ENCODE peak calls at places on chromosome 10, in nine cellular contexts. R is osteoblast, C is right lobe of liver, X is left ventricle myocardium inferior, P is lower leg skin, N is natural killer cell, A is GM20000, S is GM13977, O is Calu3. G is an unnamed sample.

GRCh38 chr10:78898341-78899097 is 170.2 kb upstream of the ZMIZ1 start:
- DNase-seq in R (no peak), C (no peak), X (no peak), P (no peak), N (no peak), A (no peak), S (no peak), O (no peak), G (no peak)

GRCh38 chr10:124675261-124675660 is 68.9 kb downstream of the FAM53B start:
- DNase-seq in R (no peak), C (no peak), X (no peak), P (no peak), N (no peak), A (no peak), S (no peak), O (no peak), G (no peak)

GRCh38 chr10:75772153-75772887 is 340.9 kb downstream of the LRMDA start:
- DNase-seq in R (no peak), C (no peak), X (no peak), P (no peak), N (no peak), A (peak), S (no peak), O (no peak), G (no peak)

GRCh38 chr10:61904711-61905445 is 3.4 kb downstream of the ARID5B start:
- DNase-seq in R (peak), C (no peak), X (no peak), P (peak), N (no peak), A (peak), S (peak), O (peak), G (peak)

GRCh38 chr10:97574374-97575100 is 2.0 kb downstream of the ANKRD2 start:
- DNase-seq in R (peak), C (peak), X (peak), P (peak), N (no peak), A (no peak), S (no peak), O (peak), G (no peak)

GRCh38 chr10:72171175-72171630 is 44.6 kb upstream of the ANAPC16 start:
- DNase-seq in R (peak), C (no peak), X (no peak), P (no peak), N (no peak), A (no peak), S (no peak), O (peak), G (no peak)

GRCh38 chr10:19706904-19707303 is 109.3 kb upstream of the PLXDC2 start:
- DNase-seq in R (no peak), C (no peak), X (no peak), P (no peak), N (no peak), A (no peak), S (no peak), O (no peak), G (no peak)

GRCh38 chr10:76124230-76124629 is 692.8 kb downstream of the LRMDA start:
- DNase-seq in R (no peak), C (no peak), X (no peak), P (no peak), N (no peak), A (no peak), S (no peak), O (no peak), G (no peak)

GRCh38 chr10:22629843-22630228 is 84.5 kb downstream of the PIP4K2A start:
- DNase-seq in R (no peak), C (no peak), X (no peak), P (no peak), N (no peak), A (no peak), S (no peak), O (no peak), G (no peak)

GRCh38 chr10:55668326-55668922 is 692.6 kb downstream of the ZWINT start:
- DNase-seq in R (no peak), C (no peak), X (no peak), P (no peak), N (no peak), A (no peak), S (peak), O (peak), G (no peak)
- TF ChIP-seq CTCF in R (no peak), C (peak), X (peak), P (no peak), N (no peak), A (peak), S (peak), O (no peak), G (peak)

GRCh38 chr10:116771891-116772290 is 29.5 kb upstream of the HSPA12A start:
- DNase-seq in R (no peak), C (no peak), X (no peak), P (no peak), N (no peak), A (no peak), S (no peak), O (no peak), G (no peak)

GRCh38 chr10:116770281-116770680 is 27.9 kb upstream of the HSPA12A start:
- DNase-seq in R (no peak), C (no peak), X (no peak), P (no peak), N (no peak), A (no peak), S (no peak), O (no peak), G (no peak)

GRCh38 chr10:116769791-116770190 is 27.4 kb upstream of the HSPA12A start:
- DNase-seq in R (peak), C (no peak), X (no peak), P (no peak), N (no peak), A (no peak), S (no peak), O (no peak), G (no peak)

GRCh38 chr10:116772901-116773300 is 30.5 kb upstream of the HSPA12A start:
- DNase-seq in R (no peak), C (no peak), X (no peak), P (no peak), N (no peak), A (no peak), S (no peak), O (no peak), G (no peak)

DNA sequence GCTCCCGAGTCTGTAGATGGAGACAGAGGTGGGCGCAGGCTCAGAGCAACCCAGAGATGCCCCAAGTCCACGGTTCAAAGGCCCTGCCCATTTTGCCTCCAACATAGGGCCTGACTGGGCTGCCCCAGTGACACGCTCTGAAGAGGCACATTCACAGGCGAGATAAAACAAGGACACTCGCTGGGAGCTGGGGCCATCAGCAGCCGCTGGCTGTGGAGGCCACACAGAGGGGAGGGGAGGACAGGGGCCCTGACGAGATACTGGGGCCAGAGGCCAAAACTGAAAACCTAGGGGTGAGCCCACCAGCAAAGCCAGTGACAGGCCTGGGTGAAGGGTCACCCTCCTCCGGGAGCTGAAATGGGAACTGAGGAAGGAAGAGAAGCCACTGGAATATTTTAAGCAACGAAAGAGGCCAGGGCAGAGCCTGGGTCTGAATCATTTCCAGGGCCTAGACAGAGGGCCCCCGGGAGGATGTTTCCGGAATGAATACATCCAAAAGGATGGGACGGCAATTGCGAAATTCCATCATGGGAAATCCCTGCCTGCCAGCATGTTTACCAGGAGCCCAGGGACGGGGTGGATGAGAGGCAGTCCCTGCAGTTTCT is 28.8 kb upstream of the HSPA12A start:
- DNase-seq in R (peak), C (peak), X (peak), P (peak), N (no peak), A (no peak), S (no peak), O (no peak), G (no peak)
- TF ChIP-seq CTCF in R (no peak), C (no peak), X (no peak), P (no peak), N (no peak), A (no peak), S (no peak), O (no peak), G (no peak)

DNA sequence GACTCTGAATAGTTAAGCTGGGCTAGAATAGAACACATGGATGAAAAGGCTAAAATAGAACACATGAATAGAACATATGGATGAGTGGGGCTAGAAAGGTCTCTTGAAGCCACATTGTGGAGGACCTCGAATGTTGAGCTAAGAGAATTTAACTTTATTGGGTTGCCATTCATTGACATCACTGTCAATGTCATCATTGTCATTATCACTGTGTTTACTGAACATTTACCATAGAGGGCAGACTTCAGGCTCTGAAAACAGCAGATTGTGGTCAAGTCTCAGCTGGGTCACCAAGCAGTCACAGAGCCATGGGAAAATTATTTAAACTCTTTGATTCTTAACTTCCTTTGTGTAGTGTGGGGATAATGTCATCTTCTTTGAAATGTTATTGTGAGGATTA is 80.4 kb downstream of the WDFY4 start:
- DNase-seq in R (no peak), C (no peak), X (no peak), P (no peak), N (no peak), A (peak), S (no peak), O (no peak), G (peak)
- TF ChIP-seq CTCF in R (no peak), C (no peak), X (no peak), P (no peak), N (no peak), A (no peak), S (peak), O (no peak), G (peak)

GRCh38 chr10:42836771-42837468 is 54.3 kb downstream of the BMS1 start:
- DNase-seq in R (peak), C (no peak), X (no peak), P (no peak), N (no peak), A (no peak), S (peak), O (peak), G (peak)
- TF ChIP-seq CTCF in R (no peak), C (no peak), X (peak), P (no peak), N (no peak), A (no peak), S (no peak), O (no peak), G (no peak)

G was measured in GM13976.